ENCODE peak calls at places on chromosomes 7 and 10, in ten cellular contexts. L is K562, O is foreskin keratinocyte, G is IMR-90, Y is left ventricle myocardium inferior, C is fibroblast of lung, T is colonic mucosa, X is psoas muscle, S is ovary, R is thyroid gland. F is an unnamed sample.
A peak's percentile ranks its signal among the peaks of the same experiment; 100 is the strongest.

GRCh38 chr10:82653244-82653933 is 778.4 kb downstream of the NRG3 start:
- DNase-seq in R (no peak), S (no peak), T (no peak), O (no peak), Y (no peak), X (no peak), C (no peak), L (no peak), G (no peak), F (no peak)

GRCh38 chr10:63383141-63383540 is 82.6 kb downstream of the JMJD1C start:
- DNase-seq in R (no peak), O (no peak), S (no peak), Y (no peak), L (no peak), X (no peak), C (peak; percentile 6), G (peak; percentile 18), T (no peak), F (no peak)

GRCh38 chr7:43535031-43535451 is 47.9 kb upstream of the STK17A start:
- DNase-seq in G (no peak), L (no peak), O (no peak), C (peak; percentile 50), T (no peak), R (no peak), X (no peak), S (peak; percentile 29), Y (no peak), F (no peak)

GRCh38 chr10:109962247-109962646 is 38.9 kb upstream of the XPNPEP1 start:
- DNase-seq in G (peak; percentile 25), S (no peak), Y (no peak), C (no peak), L (no peak), X (no peak), R (no peak), T (no peak), O (no peak), F (no peak)

GRCh38 chr10:52758406-52758805 is 14.2 kb downstream of the MBL2 start:
- DNase-seq in T (no peak), L (no peak), R (no peak), S (no peak), Y (no peak), O (no peak), X (no peak), C (no peak), G (no peak), F (no peak)

GRCh38 chr10:50929670-50930069 is 44.2 kb upstream of the A1CF start:
- DNase-seq in R (no peak), T (no peak), C (no peak), G (no peak), L (no peak), O (no peak), X (no peak), Y (no peak), S (no peak), F (no peak)

GRCh38 chr7:131493559-131493958 is 62.9 kb downstream of the PODXL start:
- DNase-seq in R (no peak), S (no peak), X (no peak), O (no peak), G (no peak), T (no peak), L (no peak), Y (no peak), C (no peak), F (no peak)

GRCh38 chr10:30027057-30028005 is 32.1 kb downstream of the JCAD start:
- DNase-seq in Y (peak; percentile 38), X (peak; percentile 69), G (no peak), O (peak; percentile 16), L (peak; percentile 51), S (peak; percentile 37), C (no peak), T (peak; percentile 45), R (peak; percentile 95), F (peak; percentile 74)

GRCh38 chr7:133514551-133514950 is 261.7 kb downstream of the EXOC4 start:
- DNase-seq in O (no peak), T (no peak), L (no peak), S (no peak), C (peak; percentile 25), X (no peak), Y (no peak), G (no peak), R (no peak), F (no peak)

GRCh38 chr7:1693419-1693990 is 23.4 kb downstream of the ELFN1 start:
- DNase-seq in Y (peak; percentile 12), C (no peak), G (no peak), L (no peak), S (peak; percentile 11), T (no peak), O (no peak), X (peak; percentile 51), R (no peak), F (peak; percentile 41)

GRCh38 chr7:43454936-43455518 is 127.9 kb upstream of the STK17A start:
- DNase-seq in G (peak; percentile 42), C (peak; percentile 59), Y (no peak), S (no peak), O (peak; percentile 37), T (no peak), X (no peak), R (no peak), L (peak; percentile 35), F (no peak)

GRCh38 chr10:71371750-71372166 is 25.0 kb upstream of the CDH23 start:
- DNase-seq in Y (no peak), R (no peak), O (no peak), X (no peak), L (no peak), C (no peak), T (no peak), S (no peak), G (no peak), F (no peak)

GRCh38 chr7:76396039-76396732 is 13.3 kb downstream of the SSC4D start:
- DNase-seq in C (no peak), T (no peak), O (no peak), X (no peak), Y (no peak), G (no peak), S (peak; percentile 47), L (peak; percentile 63), R (no peak), F (no peak)

GRCh38 chr7:75617634-75618234 is 121.0 kb downstream of the HIP1 start:
- DNase-seq in T (peak; percentile 34), O (no peak), C (peak; percentile 6), G (no peak), R (peak; percentile 46), L (no peak), S (no peak), X (peak; percentile 81), Y (peak; percentile 62), F (peak; percentile 94)

GRCh38 chr10:131814567-131815290 is 86.1 kb upstream of the PPP2R2D start:
- DNase-seq in L (no peak), X (peak; percentile 32), Y (no peak), R (no peak), C (no peak), T (peak; percentile 7), S (no peak), G (no peak), O (no peak), F (no peak)

GRCh38 chr7:75924884-75925283 is 9.9 kb downstream of the POR start:
- DNase-seq in G (no peak), R (no peak), X (no peak), S (no peak), T (no peak), C (no peak), O (no peak), Y (no peak), L (no peak), F (no peak)

DNA sequence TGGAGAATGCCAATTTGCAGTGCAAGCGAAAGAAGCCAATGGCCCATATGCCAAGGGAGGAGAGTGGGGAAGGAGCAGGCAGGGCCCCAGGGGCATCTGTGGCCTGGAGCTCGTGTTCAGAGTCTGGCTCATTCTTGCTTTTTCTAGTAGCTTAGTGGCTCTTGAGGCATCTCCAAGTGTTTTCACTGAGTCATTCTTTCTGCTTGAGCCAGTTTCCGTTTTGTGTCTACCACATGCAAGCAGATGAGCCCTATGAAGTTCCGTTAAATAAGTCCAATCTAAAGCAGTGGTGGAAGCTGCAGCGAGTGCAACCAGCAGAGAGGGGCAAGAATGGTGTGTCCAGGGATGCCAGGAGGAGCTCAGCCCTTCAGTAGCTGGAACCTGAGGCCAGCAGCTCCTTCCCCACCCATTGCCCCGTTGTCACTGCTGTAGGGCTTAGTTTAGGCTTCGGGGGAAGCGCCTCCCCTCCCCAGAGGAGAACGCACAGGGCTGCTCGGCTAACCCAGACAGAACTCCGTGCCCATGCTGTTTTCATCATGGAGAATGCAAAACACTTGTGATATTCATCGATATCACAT is 57.4 kb upstream of the EBF3 start:
- DNase-seq in R (no peak), T (no peak), L (no peak), S (no peak), X (no peak), O (peak; percentile 63), Y (no peak), G (peak; percentile 87), C (peak; percentile 90), F (no peak)
- H3K27ac ChIP-seq in R (no peak overlapping the region), T (no peak overlapping the region), L (no peak overlapping the region), S (no peak overlapping the region), X (no peak overlapping the region), O (no peak overlapping the region), Y (no peak overlapping the region), G (peak overlapping the region; percentile 7), C (peak overlapping the region; percentile 74), F (no peak overlapping the region)

GRCh38 chr10:75472685-75473084 is 41.3 kb downstream of the LRMDA start:
- DNase-seq in X (no peak), Y (no peak), G (no peak), S (no peak), R (no peak), T (peak; percentile 40), C (no peak), L (no peak), O (no peak), F (no peak)
- TF ChIP-seq CTCF in X (no peak), Y (no peak), G (no peak), S (no peak), R (no peak), T (no peak), C (no peak), L (no peak), O (no peak), F (no peak)

GRCh38 chr10:101121661-101122045 is 9.4 kb upstream of the TLX1 start:
- DNase-seq in G (no peak), L (no peak), S (no peak), O (no peak), X (peak; percentile 46), Y (no peak), R (no peak), C (no peak), T (no peak), F (no peak)
- H3K27me3 ChIP-seq in G (peaks cover 91% of the 10 kb centered on the region), L (peaks cover 23% of the 10 kb centered on the region), S (peaks cover 2% of the 10 kb centered on the region), O (peaks cover 81% of the 10 kb centered on the region), X (peaks cover 90% of the 10 kb centered on the region), Y (peaks cover 100% of the 10 kb centered on the region), R (peaks cover 26% of the 10 kb centered on the region), C (peaks cover 70% of the 10 kb centered on the region), T (peaks cover 33% of the 10 kb centered on the region), F (peaks cover 79% of the 10 kb centered on the region)

DNA sequence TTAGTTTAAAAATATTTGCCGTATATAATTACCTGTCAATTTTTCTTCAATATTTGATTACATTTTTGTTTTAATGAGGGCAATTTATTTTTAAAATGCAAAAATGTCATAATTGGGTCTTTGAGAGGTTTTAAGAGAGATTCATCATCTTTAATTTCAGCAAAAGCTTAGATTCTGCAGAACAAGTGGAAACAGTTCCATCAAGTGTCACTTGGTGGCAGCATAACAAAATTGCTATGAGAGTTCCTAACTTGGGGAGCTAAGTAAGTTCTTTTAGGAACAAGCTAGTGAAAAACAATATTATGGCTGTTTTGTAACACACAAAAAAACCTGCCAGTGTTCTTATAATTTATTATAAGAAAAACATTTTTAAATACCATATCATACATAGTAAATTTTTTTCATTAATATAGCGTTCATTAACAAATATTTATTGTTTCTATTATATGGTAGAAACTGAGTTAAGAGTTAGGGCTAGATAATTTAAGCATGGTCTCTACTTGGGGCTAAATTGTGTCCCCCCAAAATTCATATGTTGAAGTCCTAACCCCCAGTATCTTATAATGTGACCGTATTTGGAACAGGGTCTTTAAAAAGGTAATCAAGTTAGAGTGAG is 155.2 kb downstream of the MAGI2 start:
- DNase-seq in S (peak; percentile 16), G (peak; percentile 79), O (no peak), C (peak; percentile 45), Y (no peak), T (peak; percentile 26), L (peak; percentile 21), X (no peak), R (peak; percentile 25), F (no peak)
- H3K27ac ChIP-seq in S (no peak overlapping the region), G (no peak overlapping the region), O (no peak overlapping the region), C (no peak overlapping the region), Y (no peak overlapping the region), T (no peak overlapping the region), L (no peak overlapping the region), X (no peak overlapping the region), R (no peak overlapping the region), F (no peak overlapping the region)

F was measured in lower lobe of right lung.